ENCODE peak calls at places on chromosome 12, in seven cellular contexts. D, O, I, F, Z, Q and R are unnamed samples. For H3K4me1, the result is how much of the 10 kb centered on the place peaks cover.

GRCh38 chr12:95318071-95318545 is 100.5 kb downstream of the VEZT start:
- DNase-seq in D (no peak), O (no peak), I (no peak), F (no peak), Z (no peak), Q (no peak), R (no peak)

GRCh38 chr12:9646794-9647622 is 22.5 kb upstream of the CLEC2D start:
- DNase-seq in D (peak), O (no peak), I (no peak), F (no peak), Z (no peak), Q (no peak), R (no peak)

GRCh38 chr12:27840229-27840999 is 60.4 kb upstream of the MANSC4 start:
- DNase-seq in D (no peak), O (no peak), I (no peak), F (no peak), Z (no peak), Q (no peak), R (no peak)

GRCh38 chr12:124556896-124557501 is 10.4 kb downstream of the NCOR2 start:
- DNase-seq in D (no peak), O (peak), I (peak), F (no peak), Z (peak), Q (no peak), R (no peak)

GRCh38 chr12:71484272-71484905 is 44.8 kb downstream of the LGR5 start:
- DNase-seq in D (peak), O (no peak), I (no peak), F (no peak), Z (no peak), Q (no peak), R (no peak)

GRCh38 chr12:108635201-108635996 is 1.7 kb upstream of the SELPLG start:
- DNase-seq in D (no peak), O (no peak), I (no peak), F (peak), Z (peak), Q (no peak), R (peak)

GRCh38 chr12:49019435-49020317 is 1.1 kb upstream of the PRKAG1 start:
- DNase-seq in D (peak), O (peak), I (no peak), F (peak), Z (no peak), Q (peak), R (peak)

GRCh38 chr12:79547735-79548347 is 142.9 kb downstream of the PAWR start:
- DNase-seq in D (peak), O (peak), I (no peak), F (peak), Z (no peak), Q (peak), R (no peak)

GRCh38 chr12:78562358-78563205 is 302.0 kb upstream of the SYT1 start:
- DNase-seq in D (peak), O (no peak), I (no peak), F (no peak), Z (no peak), Q (no peak), R (no peak)

GRCh38 chr12:111758120-111758561 is 8.6 kb upstream of the ALDH2 start:
- DNase-seq in D (peak), O (no peak), I (no peak), F (no peak), Z (no peak), Q (no peak), R (peak)

GRCh38 chr12:8038659-8039114 is 6.2 kb downstream of the FOXJ2 start:
- DNase-seq in D (peak), O (peak), I (peak), F (peak), Z (no peak), Q (peak), R (no peak)

GRCh38 chr12:18798445-18799139 is 60.7 kb downstream of the CAPZA3 start:
- DNase-seq in D (no peak), O (no peak), I (no peak), F (no peak), Z (no peak), Q (no peak), R (no peak)

DNA sequence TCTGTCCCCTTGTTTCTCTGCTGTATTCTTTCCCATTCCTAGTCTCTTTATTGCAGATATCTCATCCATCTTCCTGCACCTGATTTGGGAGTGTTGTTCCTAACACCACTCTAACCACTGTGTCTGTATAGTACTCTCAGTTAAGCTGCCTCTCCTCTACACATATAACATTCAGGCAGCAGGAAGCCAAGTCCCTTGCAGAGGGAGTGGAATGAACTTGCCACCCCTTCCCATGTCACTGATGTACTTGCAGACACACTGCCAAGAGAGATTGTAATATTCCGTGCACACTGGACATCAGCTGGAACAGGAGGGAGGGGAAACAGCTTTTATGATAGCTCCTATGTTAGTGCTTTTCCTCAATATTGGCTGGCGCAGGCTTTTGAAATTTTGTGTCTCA is 281.6 kb upstream of the E2F7 start:
- DNase-seq in D (no peak), O (no peak), I (no peak), F (no peak), Z (no peak), Q (no peak), R (no peak)
- H3K4me1 ChIP-seq in D (under half), O (under half), I (under half), F (under half), Z (under half), Q (under half), R (under half)

GRCh38 chr12:109738878-109739665 is 25.4 kb downstream of the FAM222A start:
- DNase-seq in D (no peak), O (peak), I (peak), F (no peak), Z (peak), Q (no peak), R (peak)
- H3K4me3 ChIP-seq in D (no peak), O (no peak), I (no peak), F (no peak), Z (no peak), Q (no peak), R (no peak)

GRCh38 chr12:2097617-2098016 is 44.8 kb downstream of the CACNA1C start:
- DNase-seq in D (no peak), O (no peak), I (no peak), F (no peak), Z (no peak), Q (no peak), R (no peak)

GRCh38 chr12:2094597-2094996 is 41.8 kb downstream of the CACNA1C start:
- DNase-seq in D (no peak), O (no peak), I (no peak), F (no peak), Z (no peak), Q (no peak), R (no peak)

GRCh38 chr12:2098852-2099251 is 46.1 kb downstream of the CACNA1C start:
- DNase-seq in D (no peak), O (no peak), I (no peak), F (no peak), Z (no peak), Q (no peak), R (no peak)

GRCh38 chr12:2092890-2093289 is 40.1 kb downstream of the CACNA1C start:
- DNase-seq in D (no peak), O (no peak), I (no peak), F (no peak), Z (no peak), Q (no peak), R (no peak)

DNA sequence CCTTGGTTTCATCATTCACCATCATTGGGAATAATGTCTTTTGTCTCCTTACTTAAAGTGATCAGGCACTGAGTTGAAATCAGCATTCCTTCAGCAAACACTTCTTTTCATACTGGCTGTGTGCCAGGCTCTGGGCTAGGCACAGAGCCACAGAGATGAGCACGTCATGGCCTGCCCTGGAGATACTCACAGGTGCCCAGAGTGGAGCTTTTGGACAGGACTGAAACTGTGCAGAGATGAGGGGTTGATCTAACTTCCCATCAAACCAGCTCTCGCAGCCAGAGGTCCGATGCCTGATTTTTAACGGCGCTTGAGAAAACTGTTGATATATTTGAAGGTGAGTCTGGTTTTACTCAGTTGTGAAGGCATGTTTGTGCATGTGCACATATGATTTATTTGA is 43.1 kb downstream of the CACNA1C start:
- DNase-seq in D (no peak), O (no peak), I (peak), F (peak), Z (no peak), Q (no peak), R (no peak)
- TF ChIP-seq POLR2AphosphoS5 in D (no peak), O (no peak), I (peak), F (peak), Z (no peak), Q (no peak), R (no peak)

GRCh38 chr12:6935221-6935550 is 7.4 kb downstream of the ATN1 start:
- DNase-seq in D (no peak), O (no peak), I (no peak), F (no peak), Z (no peak), Q (no peak), R (no peak)
- H3K4me1 ChIP-seq in D (under half), O (under half), I (under half), F (under half), Z (half or more), Q (under half), R (half or more)